ENCODE peak calls at places on chromosomes 3 and 15, in ten cellular contexts. D is ACHN; M is esophagus squamous epithelium; N is foreskin melanocyte; J is CD8-positive, alpha-beta memory T cell; U is activated CD4-positive, CD25-positive, alpha-beta regulatory T cell; T is 8988T; G is caudate nucleus; R is NCI-H748 treated with DMSO at 0.1 percent for 48 hours; H is fibroblast of pulmonary artery. V is an unnamed sample.

GRCh38 chr15:58731756-58732535 is 17.6 kb downstream of the ADAM10 start:
- DNase-seq in J (no peak), G (no peak), N (peak), H (peak), M (no peak), D (peak), U (no peak), T (no peak), R (no peak), V (no peak)

GRCh38 chr15:90617668-90618097 is 88.0 kb downstream of the CRTC3 start:
- DNase-seq in R (no peak), D (no peak), H (no peak), J (no peak), M (no peak), G (no peak), T (no peak), U (no peak), N (no peak), V (no peak)

GRCh38 chr3:141769171-141769894 is 6.1 kb downstream of the GRK7 start:
- DNase-seq in R (no peak), G (peak), N (no peak), H (peak), T (no peak), J (no peak), D (no peak), M (no peak), U (no peak), V (no peak)

GRCh38 chr3:55180936-55181535 is 253.2 kb upstream of the LRTM1 start:
- DNase-seq in D (peak), G (no peak), M (no peak), R (peak), H (peak), T (peak), U (no peak), J (no peak), N (peak), V (no peak)

GRCh38 chr3:29486087-29486486 is 205.2 kb downstream of the RBMS3 start:
- DNase-seq in M (no peak), D (peak), G (no peak), J (no peak), U (no peak), H (peak), R (peak), N (no peak), T (no peak), V (no peak)

GRCh38 chr3:193853511-193854219 is 260.7 kb downstream of the OPA1 start:
- DNase-seq in J (no peak), G (no peak), N (no peak), T (no peak), M (no peak), H (no peak), R (no peak), D (no peak), U (no peak), V (no peak)

GRCh38 chr3:107987036-107987557 is 103.7 kb downstream of the CD47 start:
- DNase-seq in T (no peak), N (no peak), M (peak), D (peak), R (peak), H (peak), G (no peak), U (no peak), J (no peak), V (no peak)

GRCh38 chr3:195240939-195241338 is 30.0 kb downstream of the XXYLT1 start:
- DNase-seq in T (no peak), H (no peak), G (no peak), R (no peak), M (no peak), U (no peak), J (no peak), D (no peak), N (no peak), V (no peak)

GRCh38 chr3:65178703-65179102 is 490.9 kb upstream of the ADAMTS9 start:
- DNase-seq in T (no peak), G (no peak), D (no peak), R (no peak), M (no peak), N (peak), J (no peak), U (no peak), H (peak), V (no peak)

GRCh38 chr3:187946981-187947380 is 201.7 kb upstream of the BCL6 start:
- DNase-seq in T (no peak), N (no peak), R (no peak), U (no peak), D (no peak), G (no peak), J (no peak), M (no peak), H (no peak), V (no peak)

GRCh38 chr3:86410587-86410986 is 580.4 kb downstream of the VGLL3 start:
- DNase-seq in N (no peak), D (no peak), G (no peak), U (no peak), T (no peak), M (no peak), J (no peak), R (no peak), H (no peak), V (no peak)

GRCh38 chr15:52078876-52079700 is 33.5 kb downstream of the BCL2L10 start:
- DNase-seq in J (peak), U (peak), G (peak), N (peak), R (no peak), T (no peak), H (peak), M (no peak), D (peak), V (peak)

GRCh38 chr15:60391722-60392340 is 6.0 kb downstream of the ANXA2 start:
- DNase-seq in U (no peak), T (no peak), M (no peak), H (no peak), N (no peak), D (no peak), G (no peak), R (no peak), J (no peak), V (no peak)

GRCh38 chr3:36843065-36844051 is 79.0 kb upstream of the DCLK3 start:
- DNase-seq in R (no peak), H (peak), T (no peak), U (peak), D (peak), N (no peak), M (no peak), J (peak), G (no peak), V (peak)

GRCh38 chr3:64048631-64049061 is 25.4 kb upstream of the PSMD6 start:
- DNase-seq in R (no peak), T (no peak), H (peak), U (no peak), N (peak), G (no peak), J (no peak), D (no peak), M (no peak), V (no peak)

GRCh38 chr15:60179786-60180391 is 175.8 kb downstream of the FOXB1 start:
- DNase-seq in U (no peak), N (peak), H (peak), T (no peak), R (peak), M (no peak), J (peak), D (peak), G (no peak), V (no peak)

GRCh38 chr3:62142280-62142679 is 231.1 kb downstream of the FEZF2 start:
- DNase-seq in U (no peak), G (no peak), J (no peak), H (no peak), D (no peak), N (no peak), M (no peak), T (no peak), R (no peak), V (no peak)